ENCODE peak calls at places on chromosomes 16 and 17, in nine cellular contexts. Z is colonic mucosa; T is astrocyte of the spinal cord; F is activated T-cell treated with anti-CD3 and anti-CD28 coated beads, Interleukin-2, amount 50 U/mL, for 24 hours; S is CD4-positive, alpha-beta T cell; P is NCI-H187; E is HEK293T; K is activated T-helper 1 cell treated with Interleukin-2 at 50 U/mL for 16 hours; H is ACHN. C is an unnamed sample.

GRCh38 chr17:62704381-62704971 is 77.0 kb downstream of the MRC2 start:
- DNase-seq in Z (peak), T (peak), F (no peak), S (no peak), P (peak), E (no peak), K (no peak), H (peak), C (no peak)

GRCh38 chr17:42891539-42892152 is 9.0 kb upstream of the G6PC1 start:
- DNase-seq in Z (no peak), T (no peak), F (no peak), S (no peak), P (no peak), E (peak), K (no peak), H (no peak), C (peak)

GRCh38 chr17:32123782-32124181 is 18.5 kb upstream of the RHOT1 start:
- DNase-seq in Z (no peak), T (peak), F (no peak), S (no peak), P (no peak), E (no peak), K (no peak), H (no peak), C (no peak)

GRCh38 chr17:15257316-15257925 is 7.7 kb downstream of the PMP22 start:
- DNase-seq in Z (peak), T (peak), F (peak), S (peak), P (no peak), E (peak), K (peak), H (peak), C (peak)

GRCh38 chr17:82913304-82914043 is 73.7 kb upstream of the ZNF750 start:
- DNase-seq in Z (no peak), T (no peak), F (no peak), S (no peak), P (no peak), E (no peak), K (no peak), H (peak), C (no peak)

GRCh38 chr17:21289902-21290571 is 5.5 kb downstream of the MAP2K3 start:
- DNase-seq in Z (no peak), T (no peak), F (no peak), S (no peak), P (no peak), E (no peak), K (no peak), H (no peak), C (no peak)

GRCh38 chr16:10623059-10623458 is 42.7 kb upstream of the EMP2 start:
- DNase-seq in Z (no peak), T (no peak), F (no peak), S (no peak), P (no peak), E (no peak), K (no peak), H (no peak), C (no peak)

GRCh38 chr17:41615454-41615853 is 2.9 kb upstream of the KRT16 start:
- DNase-seq in Z (no peak), T (no peak), F (no peak), S (no peak), P (no peak), E (no peak), K (no peak), H (no peak), C (no peak)

GRCh38 chr17:63950940-63951907 is 19.1 kb upstream of the CD79B start:
- DNase-seq in Z (peak), T (no peak), F (peak), S (no peak), P (no peak), E (no peak), K (no peak), H (peak), C (peak)

GRCh38 chr16:30370444-30371247 is at the start of gene TBC1D10B:
- DNase-seq in Z (peak), T (peak), F (peak), S (peak), P (peak), E (peak), K (peak), H (peak), C (peak)

GRCh38 chr17:44383363-44383762 is 6.1 kb downstream of the ITGA2B start:
- DNase-seq in Z (no peak), T (no peak), F (no peak), S (no peak), P (no peak), E (no peak), K (no peak), H (no peak), C (no peak)

GRCh38 chr17:80891096-80892018 is 100.3 kb upstream of the CHMP6 start:
- DNase-seq in Z (no peak), T (peak), F (peak), S (peak), P (no peak), E (peak), K (peak), H (peak), C (no peak)

GRCh38 chr16:85750827-85751641 is at the start of gene C16orf74:
- DNase-seq in Z (peak), T (no peak), F (peak), S (no peak), P (no peak), E (peak), K (no peak), H (peak), C (peak)

GRCh38 chr17:68318103-68318991 is 27.1 kb downstream of the ARSG start:
- DNase-seq in Z (no peak), T (peak), F (no peak), S (no peak), P (no peak), E (no peak), K (no peak), H (peak), C (peak)

GRCh38 chr16:29852654-29853053 is 10.4 kb downstream of the CDIPT start:
- DNase-seq in Z (no peak), T (no peak), F (no peak), S (no peak), P (no peak), E (no peak), K (no peak), H (no peak), C (no peak)

GRCh38 chr17:44956076-44956475 is 8.5 kb upstream of the KIF18B start:
- DNase-seq in Z (no peak), T (no peak), F (no peak), S (no peak), P (no peak), E (no peak), K (no peak), H (no peak), C (no peak)

GRCh38 chr17:82859431-82860403 is 19.9 kb upstream of the ZNF750 start:
- DNase-seq in Z (no peak), T (peak), F (peak), S (peak), P (peak), E (no peak), K (peak), H (peak), C (no peak)

GRCh38 chr16:17301593-17302135 is 169.1 kb downstream of the XYLT1 start:
- DNase-seq in Z (peak), T (no peak), F (no peak), S (no peak), P (no peak), E (no peak), K (no peak), H (no peak), C (no peak)

GRCh38 chr16:76265434-76266045 is 11.7 kb upstream of the CNTNAP4 start:
- DNase-seq in Z (peak), T (peak), F (no peak), S (no peak), P (no peak), E (peak), K (no peak), H (peak), C (peak)

GRCh38 chr17:51046527-51047384 is 73.9 kb downstream of the SPAG9 start:
- DNase-seq in Z (peak), T (peak), F (no peak), S (no peak), P (no peak), E (peak), K (no peak), H (peak), C (peak)

GRCh38 chr17:80603380-80603779 is 58.7 kb downstream of the RPTOR start:
- DNase-seq in Z (no peak), T (no peak), F (no peak), S (no peak), P (no peak), E (no peak), K (no peak), H (no peak), C (no peak)

GRCh38 chr17:8859029-8859803 is 8.3 kb downstream of the PIK3R6 start:
- DNase-seq in Z (no peak), T (peak), F (no peak), S (no peak), P (no peak), E (no peak), K (no peak), H (no peak), C (no peak)

GRCh38 chr17:6713130-6713917 is at the start of gene SLC13A5:
- DNase-seq in Z (no peak), T (no peak), F (peak), S (no peak), P (no peak), E (no peak), K (no peak), H (peak), C (peak)

GRCh38 chr16:8644513-8645140 is 23.1 kb downstream of the METTL22 start:
- DNase-seq in Z (no peak), T (no peak), F (no peak), S (no peak), P (no peak), E (no peak), K (no peak), H (no peak), C (no peak)

GRCh38 chr17:56690441-56691291 is 97.2 kb downstream of the NOG start:
- DNase-seq in Z (no peak), T (no peak), F (no peak), S (no peak), P (no peak), E (no peak), K (no peak), H (peak), C (no peak)

GRCh38 chr17:81993726-81994592 is 16.5 kb downstream of the ASPSCR1 start:
- DNase-seq in Z (no peak), T (no peak), F (no peak), S (no peak), P (no peak), E (no peak), K (no peak), H (no peak), C (no peak)

GRCh38 chr16:83706394-83706793 is 101.4 kb upstream of the HSBP1 start:
- DNase-seq in Z (no peak), T (no peak), F (no peak), S (no peak), P (no peak), E (no peak), K (no peak), H (peak), C (no peak)

GRCh38 chr17:50426814-50427787 is 1.1 kb downstream of the ACSF2 start:
- DNase-seq in Z (peak), T (peak), F (peak), S (peak), P (no peak), E (peak), K (no peak), H (peak), C (peak)

GRCh38 chr16:1194665-1195392 is 30.2 kb downstream of the TPSG1 start:
- DNase-seq in Z (peak), T (no peak), F (peak), S (no peak), P (no peak), E (peak), K (no peak), H (no peak), C (peak)

GRCh38 chr17:8189711-8190477 is at the start of gene BORCS6:
- DNase-seq in Z (peak), T (peak), F (peak), S (peak), P (peak), E (peak), K (peak), H (peak), C (peak)

GRCh38 chr16:79210629-79211028 is 389.9 kb downstream of the MAF start:
- DNase-seq in Z (no peak), T (no peak), F (no peak), S (no peak), P (no peak), E (no peak), K (no peak), H (no peak), C (no peak)